ENCODE peak calls at places on chromosomes 7 and 10, in five cellular contexts. F, C, N, H and J are unnamed samples.

GRCh38 chr10:59648711-59649201 is 60.9 kb downstream of the SLC16A9 start:
- DNase-seq in F (no peak), N (no peak), C (no peak), H (no peak), J (peak; percentile 49)

GRCh38 chr7:72190919-72191318 is 221.2 kb downstream of the CALN1 start:
- DNase-seq in H (no peak), N (no peak), C (no peak), F (no peak), J (no peak)

GRCh38 chr10:47028466-47028865 is 117.2 kb downstream of the PTPN20 start:
- DNase-seq in N (no peak), F (peak; percentile 37), C (no peak), H (peak; percentile 6), J (no peak)

GRCh38 chr7:82210422-82211184 is 233.0 kb downstream of the CACNA2D1 start:
- DNase-seq in H (no peak), N (no peak), C (peak; percentile 18), F (no peak), J (peak; percentile 9)

GRCh38 chr7:159141660-159142059 is 3.0 kb downstream of the VIPR2 start:
- DNase-seq in F (peak; percentile 35), N (no peak), H (no peak), C (no peak), J (no peak)

GRCh38 chr7:19090526-19090925 is 26.9 kb downstream of the TWIST1 start:
- DNase-seq in C (no peak), F (no peak), N (no peak), H (no peak), J (no peak)

GRCh38 chr10:71970331-71970730 is 6.1 kb downstream of the CHST3 start:
- DNase-seq in N (no peak), H (peak; percentile 43), F (no peak), C (no peak), J (peak; percentile 56)

GRCh38 chr7:132406039-132406438 is 170.2 kb downstream of the PLXNA4 start:
- DNase-seq in F (no peak), C (no peak), H (no peak), N (no peak), J (no peak)